ENCODE peak calls at places on chromosomes 11 and 22, in seven cellular contexts. T is WTC11, U is A549, Y is GM20000, Z is endodermal cell, B is GM12865, I is mucosa of descending colon. V is an unnamed sample.

GRCh38 chr22:43151251-43152000 is at the start of gene TSPO:
- DNase-seq in T (no peak), U (peak; percentile 40), Y (peak; percentile 88), Z (peak; percentile 86), B (peak; percentile 42), I (peak; percentile 87), V (peak; percentile 34)

GRCh38 chr11:72812604-72812967 is 1.6 kb upstream of the ATG16L2 start:
- DNase-seq in T (no peak), U (peak; percentile 75), Y (no peak), Z (peak; percentile 58), B (peak; percentile 41), I (no peak), V (no peak)

GRCh38 chr11:9367551-9367950 is 16.9 kb upstream of the IPO7 start:
- DNase-seq in T (no peak), U (no peak), Y (no peak), Z (no peak), B (no peak), I (no peak), V (no peak)

GRCh38 chr11:65954771-65955170 is 6.8 kb upstream of the SART1 start:
- DNase-seq in T (no peak), U (no peak), Y (no peak), Z (no peak), B (no peak), I (no peak), V (no peak)

GRCh38 chr11:59680287-59681154 is 11.7 kb upstream of the PATL1 start:
- DNase-seq in T (peak; percentile 77), U (peak; percentile 89), Y (peak; percentile 69), Z (peak; percentile 93), B (peak; percentile 84), I (peak; percentile 54), V (peak; percentile 78)

GRCh38 chr11:84541711-84542340 is 1085.3 kb downstream of the DLG2 start:
- DNase-seq in T (no peak), U (no peak), Y (no peak), Z (no peak), B (no peak), I (no peak), V (no peak)

GRCh38 chr22:31647516-31647915 is 14.5 kb downstream of the PISD start:
- DNase-seq in T (no peak), U (no peak), Y (no peak), Z (no peak), B (no peak), I (no peak), V (peak; percentile 87)

GRCh38 chr11:120558754-120559431 is 47.3 kb downstream of the GRIK4 start:
- DNase-seq in T (no peak), U (no peak), Y (no peak), Z (peak; percentile 24), B (no peak), I (no peak), V (no peak)

DNA sequence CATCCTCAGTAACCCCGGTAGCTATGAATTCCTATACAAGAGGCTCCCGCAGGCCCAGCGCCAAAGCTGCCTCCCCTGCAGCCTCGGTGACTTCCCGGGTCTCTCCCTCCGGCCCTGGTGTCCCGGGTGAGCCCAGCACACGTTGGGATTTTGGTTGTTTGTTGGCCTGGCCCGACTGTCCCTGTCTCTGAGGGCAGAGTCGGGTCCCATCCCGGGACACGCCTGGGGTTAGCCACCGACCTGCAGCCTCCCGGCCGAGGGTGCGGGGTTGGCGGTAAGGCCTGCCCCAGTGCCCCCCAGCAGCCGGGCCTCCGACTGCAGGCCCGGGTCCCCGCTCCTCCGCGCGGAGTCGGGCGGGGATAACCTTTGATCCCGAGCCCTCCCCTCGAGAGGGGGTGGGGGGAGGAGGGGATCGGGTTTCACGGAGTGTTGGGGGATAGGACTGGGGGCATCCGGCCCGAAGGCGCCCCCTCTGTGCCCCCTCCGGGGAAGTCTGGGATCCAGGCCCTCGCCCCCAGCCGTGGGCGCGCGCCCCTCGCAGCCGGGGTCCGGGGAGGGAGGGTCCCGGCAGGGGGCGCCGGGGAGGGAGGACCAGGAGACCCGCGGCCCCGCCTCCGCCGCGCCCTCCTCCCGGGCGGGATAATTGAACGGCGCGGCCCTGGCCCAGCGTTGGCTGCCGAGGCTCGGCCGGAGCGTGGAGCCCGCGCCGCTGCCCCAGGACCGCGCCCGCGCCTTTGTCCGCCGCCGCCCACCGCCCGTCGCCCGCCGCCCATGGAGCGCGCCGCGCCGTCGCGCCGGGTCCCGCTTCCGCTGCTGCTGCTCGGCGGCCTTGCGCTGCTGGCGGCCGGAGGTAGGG is at the start of gene FBLN1:
- DNase-seq in T (peak; percentile 74), U (peak; percentile 42), Y (no peak), Z (peak; percentile 91), B (no peak), I (no peak), V (no peak)
- TF ChIP-seq CTCF in T (no peak), U (peak; percentile 46), Y (no peak), Z (peak; percentile 58), B (no peak), I (no peak), V (peak; percentile 67)

GRCh38 chr11:11251394-11251970 is 101.6 kb downstream of the CSNK2A3 start:
- DNase-seq in T (no peak), U (no peak), Y (no peak), Z (peak; percentile 13), B (peak; percentile 68), I (no peak), V (no peak)
- TF ChIP-seq CTCF in T (no peak), U (no peak), Y (no peak), Z (no peak), B (no peak), I (no peak), V (no peak)

GRCh38 chr11:67644042-67644441 is 4.5 kb upstream of the TBX10 start:
- DNase-seq in T (peak; percentile 22), U (peak; percentile 65), Y (peak; percentile 34), Z (peak; percentile 69), B (no peak), I (no peak), V (no peak)
- TF ChIP-seq CTCF in T (no peak), U (no peak), Y (no peak), Z (peak; percentile 72), B (peak; percentile 38), I (no peak), V (peak; percentile 43)

GRCh38 chr22:48843640-48844039 is 984.0 kb downstream of the BRD1 start:
- DNase-seq in T (no peak), U (no peak), Y (no peak), Z (no peak), B (no peak), I (peak; percentile 25), V (no peak)

GRCh38 chr22:48842583-48842945 is 985.1 kb downstream of the BRD1 start:
- DNase-seq in T (no peak), U (no peak), Y (no peak), Z (no peak), B (no peak), I (peak; percentile 29), V (no peak)

GRCh38 chr22:48840112-48840949 is 987.3 kb downstream of the BRD1 start:
- DNase-seq in T (no peak), U (no peak), Y (no peak), Z (peak; percentile 14), B (no peak), I (peak; percentile 18), V (no peak)

GRCh38 chr22:48842976-48843375 is 984.7 kb downstream of the BRD1 start:
- DNase-seq in T (no peak), U (no peak), Y (no peak), Z (no peak), B (no peak), I (no peak), V (no peak)

GRCh38 chr22:48841881-48842582 is 985.6 kb downstream of the BRD1 start:
- DNase-seq in T (no peak), U (no peak), Y (no peak), Z (no peak), B (no peak), I (no peak), V (no peak)
- TF ChIP-seq CTCF in T (no peak), U (no peak), Y (no peak), Z (no peak), B (no peak), I (no peak), V (no peak)

DNA sequence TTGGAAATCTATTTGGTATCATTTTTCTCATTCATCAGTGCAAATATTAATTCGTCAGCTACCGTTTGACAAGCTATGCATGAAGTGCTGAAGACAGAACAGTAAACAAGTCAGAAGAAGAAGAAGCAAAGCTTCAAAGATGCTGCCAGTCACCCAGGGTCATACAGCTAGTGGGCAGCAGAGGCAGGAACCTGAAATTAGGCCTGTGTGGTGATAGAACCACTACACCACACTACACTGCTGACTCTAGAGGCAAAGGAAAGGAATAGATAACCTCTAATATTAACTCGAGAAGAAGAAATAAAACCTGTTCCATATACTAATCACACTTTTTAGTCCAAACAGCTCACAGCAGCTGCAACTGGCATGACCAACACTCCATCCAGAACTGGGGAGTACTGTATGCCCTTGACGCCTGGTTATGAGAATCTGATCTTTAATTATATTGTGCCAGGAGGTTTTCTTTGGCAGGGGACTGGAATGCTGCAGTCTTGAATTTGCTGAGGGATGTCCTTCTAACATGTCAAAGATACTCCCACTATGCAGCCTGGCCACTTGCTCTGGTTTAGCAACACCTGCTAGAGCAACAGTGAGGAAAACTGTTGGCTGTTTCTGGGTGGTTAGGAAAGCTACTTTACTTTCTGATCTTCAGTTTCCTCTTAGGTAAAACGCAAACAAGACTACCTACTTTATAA is 73.0 kb downstream of the PAK1 start:
- DNase-seq in T (no peak), U (no peak), Y (no peak), Z (no peak), B (no peak), I (no peak), V (no peak)
- TF ChIP-seq CTCF in T (no peak), U (no peak), Y (no peak), Z (no peak), B (no peak), I (no peak), V (no peak)

GRCh38 chr11:122101625-122102291 is 14.3 kb downstream of the BLID start:
- DNase-seq in T (peak; percentile 60), U (no peak), Y (no peak), Z (peak; percentile 91), B (no peak), I (peak; percentile 39), V (peak; percentile 88)
- TF ChIP-seq CTCF in T (peak; percentile 23), U (no peak), Y (no peak), Z (peak; percentile 82), B (no peak), I (no peak), V (peak; percentile 71)

GRCh38 chr11:16361108-16361869 is 4.9 kb upstream of the SOX6 start:
- DNase-seq in T (no peak), U (no peak), Y (no peak), Z (no peak), B (no peak), I (no peak), V (no peak)
- TF ChIP-seq CTCF in T (no peak), U (no peak), Y (no peak), Z (no peak), B (no peak), I (no peak), V (no peak)

V was measured in HFFc6.